ENCODE peak calls at places on chromosome 10, in five cellular contexts. D is ovary; O is stimulated activated CD4-positive, alpha-beta T cell treated with anti-CD3 and anti-CD28 coated beads, Interleukin-1b, Interleukin-23, amount 100 ng/mL, for 48 hours; T is sciatic nerve; X is cerebellar cortex. F is an unnamed sample.

GRCh38 chr10:80500572-80501380 is 36.9 kb upstream of the SH2D4B start:
- DNase-seq in O (peak; percentile 69), X (no peak), D (no peak), T (peak; percentile 76), F (no peak)

GRCh38 chr10:43113201-43113893 is 24.9 kb upstream of the CSGALNACT2 start:
- DNase-seq in T (no peak), X (no peak), O (no peak), D (no peak), F (no peak)

GRCh38 chr10:114309111-114309651 is 70.1 kb downstream of the VWA2 start:
- DNase-seq in D (no peak), X (no peak), O (no peak), T (no peak), F (no peak)

GRCh38 chr10:38050212-38050611 is 39.7 kb downstream of the ZNF33A start:
- DNase-seq in O (no peak), X (no peak), T (no peak), D (no peak), F (no peak)

GRCh38 chr10:113397031-113397430 is 155.8 kb upstream of the HABP2 start:
- DNase-seq in O (no peak), T (no peak), D (no peak), X (no peak), F (no peak)

GRCh38 chr10:60521974-60522405 is 132.3 kb upstream of the ANK3 start:
- DNase-seq in X (peak; percentile 5), T (no peak), O (no peak), D (no peak), F (no peak)

GRCh38 chr10:110643670-110644597 is at the start of gene RBM20:
- DNase-seq in O (peak; percentile 5), D (no peak), T (no peak), X (no peak), F (no peak)

GRCh38 chr10:93138113-93138870 is 64.6 kb downstream of the CYP26A1 start:
- DNase-seq in O (no peak), X (no peak), D (no peak), T (no peak), F (no peak)

GRCh38 chr10:86958109-86958830 is at the start of gene SNCG:
- DNase-seq in T (peak; percentile 74), X (no peak), O (no peak), D (peak; percentile 76), F (no peak)

GRCh38 chr10:132193907-132194552 is 7.3 kb downstream of the DPYSL4 start:
- DNase-seq in O (no peak), X (no peak), D (peak; percentile 27), T (no peak), F (no peak)